ENCODE peak calls at places on chromosomes 7 and 10, in six cellular contexts. One of them, this sample, is unnamed.

GRCh38 chr7:108770981-108771728 is 201.5 kb downstream of the DNAJB9 start:
- DNase-seq in neural crest cell: no peak
- DNase-seq in AG04450: no peak
- DNase-seq in CD8-positive, alpha-beta T cell: no peak
- DNase-seq in breast epithelium: no peak
- DNase-seq in ovary: no peak
- DNase-seq in this sample: no peak

GRCh38 chr7:47241112-47242065 is 340.5 kb downstream of the TNS3 start:
- DNase-seq in neural crest cell: no peak
- DNase-seq in AG04450: no peak
- DNase-seq in CD8-positive, alpha-beta T cell: no peak
- DNase-seq in breast epithelium: no peak
- DNase-seq in ovary: no peak
- DNase-seq in this sample: no peak

GRCh38 chr7:32103361-32103760 is 33.2 kb upstream of the PDE1C start:
- DNase-seq in neural crest cell: no peak
- DNase-seq in AG04450: no peak
- DNase-seq in CD8-positive, alpha-beta T cell: no peak
- DNase-seq in breast epithelium: no peak
- DNase-seq in ovary: no peak
- DNase-seq in this sample: no peak

GRCh38 chr10:33773895-33774480 is 439.5 kb upstream of the NRP1 start:
- DNase-seq in neural crest cell: no peak
- DNase-seq in AG04450: no peak
- DNase-seq in CD8-positive, alpha-beta T cell: no peak
- DNase-seq in breast epithelium: no peak
- DNase-seq in ovary: no peak
- DNase-seq in this sample: no peak

GRCh38 chr7:30928254-30928872 is 16.7 kb downstream of the AQP1 start:
- DNase-seq in neural crest cell: no peak
- DNase-seq in AG04450: no peak
- DNase-seq in CD8-positive, alpha-beta T cell: no peak
- DNase-seq in breast epithelium: peak; percentile 19
- DNase-seq in ovary: no peak
- DNase-seq in this sample: no peak

GRCh38 chr10:132306341-132306685 is 1.4 kb downstream of the STK32C start:
- DNase-seq in neural crest cell: no peak
- DNase-seq in AG04450: no peak
- DNase-seq in CD8-positive, alpha-beta T cell: no peak
- DNase-seq in breast epithelium: peak; percentile 33
- DNase-seq in ovary: no peak
- DNase-seq in this sample: no peak

GRCh38 chr7:129443612-129444011 is 9.4 kb downstream of the STRIP2 start:
- DNase-seq in neural crest cell: no peak
- DNase-seq in AG04450: no peak
- DNase-seq in CD8-positive, alpha-beta T cell: no peak
- DNase-seq in breast epithelium: no peak
- DNase-seq in ovary: no peak
- DNase-seq in this sample: no peak

GRCh38 chr7:74042746-74043522 is 15.0 kb downstream of the ELN start:
- DNase-seq in neural crest cell: no peak
- DNase-seq in AG04450: no peak
- DNase-seq in CD8-positive, alpha-beta T cell: no peak
- DNase-seq in breast epithelium: no peak
- DNase-seq in ovary: no peak
- DNase-seq in this sample: no peak

GRCh38 chr7:37971491-37971890 is 51.1 kb downstream of the EPDR1 start:
- DNase-seq in neural crest cell: no peak
- DNase-seq in AG04450: no peak
- DNase-seq in CD8-positive, alpha-beta T cell: no peak
- DNase-seq in breast epithelium: no peak
- DNase-seq in ovary: no peak
- DNase-seq in this sample: no peak

GRCh38 chr10:63770523-63770922 is 249.3 kb downstream of the REEP3 start:
- DNase-seq in neural crest cell: no peak
- DNase-seq in AG04450: no peak
- DNase-seq in CD8-positive, alpha-beta T cell: no peak
- DNase-seq in breast epithelium: no peak
- DNase-seq in ovary: no peak
- DNase-seq in this sample: no peak

GRCh38 chr10:127892743-127893142 is at the start of gene CLRN3:
- DNase-seq in neural crest cell: no peak
- DNase-seq in AG04450: no peak
- DNase-seq in CD8-positive, alpha-beta T cell: no peak
- DNase-seq in breast epithelium: no peak
- DNase-seq in ovary: no peak
- DNase-seq in this sample: no peak

GRCh38 chr7:36216063-36216684 is 63.1 kb downstream of the EEPD1 start:
- DNase-seq in neural crest cell: no peak
- DNase-seq in AG04450: no peak
- DNase-seq in CD8-positive, alpha-beta T cell: no peak
- DNase-seq in breast epithelium: no peak
- DNase-seq in ovary: no peak
- DNase-seq in this sample: no peak

GRCh38 chr7:36217211-36217960 is 64.3 kb downstream of the EEPD1 start:
- DNase-seq in neural crest cell: no peak
- DNase-seq in AG04450: no peak
- DNase-seq in CD8-positive, alpha-beta T cell: no peak
- DNase-seq in breast epithelium: no peak
- DNase-seq in ovary: no peak
- DNase-seq in this sample: no peak

GRCh38 chr7:36215017-36215621 is 62.1 kb downstream of the EEPD1 start:
- DNase-seq in neural crest cell: no peak
- DNase-seq in AG04450: no peak
- DNase-seq in CD8-positive, alpha-beta T cell: no peak
- DNase-seq in breast epithelium: no peak
- DNase-seq in ovary: no peak
- DNase-seq in this sample: no peak

GRCh38 chr7:36217961-36218284 is 64.9 kb downstream of the EEPD1 start:
- DNase-seq in neural crest cell: no peak
- DNase-seq in AG04450: no peak
- DNase-seq in CD8-positive, alpha-beta T cell: no peak
- DNase-seq in breast epithelium: no peak
- DNase-seq in ovary: no peak
- DNase-seq in this sample: no peak

DNA sequence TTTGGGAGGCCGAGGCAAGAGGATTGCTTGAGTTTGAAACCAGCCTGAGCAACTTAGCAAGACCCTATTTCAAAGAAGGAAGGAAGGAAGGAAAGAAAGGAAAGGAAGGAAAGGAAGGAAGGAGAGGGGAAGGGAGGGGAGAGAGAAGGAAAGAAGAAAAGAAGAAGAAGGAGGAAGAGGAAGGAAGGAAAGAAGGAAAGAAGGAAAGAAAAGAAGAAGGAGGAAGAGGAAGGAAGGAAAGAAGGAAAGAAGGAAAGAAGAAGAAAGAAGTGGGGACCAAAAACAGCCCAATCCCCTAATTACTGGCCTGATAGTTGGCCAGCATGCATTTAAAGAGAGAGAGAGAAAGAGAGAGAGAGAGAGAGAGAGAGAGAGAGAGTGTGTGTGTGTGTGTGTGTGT is 66.4 kb downstream of the EEPD1 start:
- DNase-seq in neural crest cell: no peak
- DNase-seq in AG04450: no peak
- DNase-seq in CD8-positive, alpha-beta T cell: no peak
- DNase-seq in breast epithelium: no peak
- DNase-seq in ovary: no peak
- DNase-seq in this sample: no peak
- TF ChIP-seq CTCF in neural crest cell: no peak
- TF ChIP-seq CTCF in AG04450: no peak
- TF ChIP-seq CTCF in CD8-positive, alpha-beta T cell: no peak
- TF ChIP-seq CTCF in breast epithelium: no peak
- TF ChIP-seq CTCF in ovary: no peak
- TF ChIP-seq CTCF in this sample: no peak

DNA sequence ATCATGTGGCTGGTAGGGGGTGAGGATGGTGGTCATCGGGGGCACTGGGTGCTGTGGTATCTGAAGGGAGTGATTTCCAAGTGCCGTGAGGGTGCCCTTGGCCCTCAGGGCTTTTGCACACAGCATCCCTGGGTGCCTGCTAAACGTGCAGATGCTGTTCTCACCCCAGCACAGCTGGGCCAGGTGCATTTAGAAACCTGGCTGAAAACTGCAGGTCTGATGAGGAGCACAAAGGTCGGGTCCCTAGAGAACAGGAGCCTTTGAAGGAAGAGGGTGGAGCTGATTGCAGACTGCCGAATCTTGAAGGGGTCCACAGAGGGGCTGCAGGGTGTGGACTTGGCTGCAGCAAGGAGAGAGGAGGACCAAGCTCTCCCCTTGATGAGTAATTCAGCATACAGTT is 32.0 kb downstream of the ZMIZ1 start:
- DNase-seq in neural crest cell: no peak
- DNase-seq in AG04450: no peak
- DNase-seq in CD8-positive, alpha-beta T cell: no peak
- DNase-seq in breast epithelium: no peak
- DNase-seq in ovary: no peak
- DNase-seq in this sample: no peak
- TF ChIP-seq CTCF in neural crest cell: no peak
- TF ChIP-seq CTCF in AG04450: no peak
- TF ChIP-seq CTCF in CD8-positive, alpha-beta T cell: no peak
- TF ChIP-seq CTCF in breast epithelium: no peak
- TF ChIP-seq CTCF in ovary: no peak
- TF ChIP-seq CTCF in this sample: no peak

DNA sequence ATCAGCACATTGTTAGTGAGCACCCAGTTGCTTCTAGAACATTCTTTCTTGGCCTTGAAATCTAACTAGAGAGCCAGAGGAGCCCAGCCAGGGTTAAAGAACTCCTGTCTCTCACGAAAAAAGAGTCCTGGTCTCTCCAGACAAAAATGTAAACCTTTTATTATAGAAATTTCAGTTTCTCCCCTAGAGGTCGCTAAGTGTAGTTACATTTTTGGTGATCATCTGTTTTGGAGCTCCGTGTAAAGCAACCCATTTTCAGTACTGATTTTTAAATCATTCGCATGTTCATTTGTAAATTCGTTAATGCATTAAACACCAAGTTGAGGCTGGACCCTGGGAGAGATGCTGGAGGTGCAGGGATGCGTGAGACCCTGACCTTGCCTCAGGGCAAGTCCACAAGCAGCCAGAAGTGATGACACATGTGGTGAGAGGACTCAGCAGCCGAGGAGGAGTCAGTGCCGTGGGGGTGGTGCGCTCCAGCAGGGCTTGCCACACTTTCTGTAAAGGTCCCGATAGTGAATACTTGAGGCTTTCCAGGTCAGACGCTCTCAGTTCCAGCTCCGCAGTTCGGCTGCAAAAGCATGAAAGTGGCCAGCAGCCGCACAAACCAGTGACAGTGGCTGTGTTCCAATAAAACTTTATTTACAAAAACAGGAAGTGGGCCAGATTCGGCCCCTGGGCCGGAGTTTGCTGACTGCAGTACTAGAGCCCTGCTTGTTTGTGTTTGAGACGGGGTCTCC is 578.6 kb upstream of the FOXK1 start:
- DNase-seq in neural crest cell: no peak
- DNase-seq in AG04450: no peak
- DNase-seq in CD8-positive, alpha-beta T cell: no peak
- DNase-seq in breast epithelium: no peak
- DNase-seq in ovary: no peak
- DNase-seq in this sample: no peak
- TF ChIP-seq CTCF in neural crest cell: peak; percentile 50
- TF ChIP-seq CTCF in AG04450: no peak
- TF ChIP-seq CTCF in CD8-positive, alpha-beta T cell: no peak
- TF ChIP-seq CTCF in breast epithelium: no peak
- TF ChIP-seq CTCF in ovary: no peak
- TF ChIP-seq CTCF in this sample: peak; percentile 64

DNA sequence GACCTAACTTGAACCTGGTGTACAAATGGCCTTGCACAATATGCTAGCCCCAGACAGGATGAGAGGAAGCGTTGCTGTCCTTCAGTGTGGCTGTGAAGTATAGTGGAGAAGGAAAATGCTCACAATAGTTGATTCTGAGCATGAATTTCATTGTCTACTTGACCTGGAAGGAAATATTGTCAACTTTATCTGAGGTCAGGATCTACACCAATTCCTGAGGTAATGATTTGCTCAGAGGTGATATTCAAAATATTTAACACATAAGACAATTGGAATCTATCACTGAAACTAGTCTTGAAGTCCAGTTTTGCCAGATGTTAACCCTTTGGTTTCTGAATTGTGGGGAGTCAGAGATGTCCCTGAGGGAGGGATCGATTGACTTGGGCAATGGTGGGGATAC is 20.9 kb upstream of the ICA1 start:
- DNase-seq in neural crest cell: no peak
- DNase-seq in AG04450: no peak
- DNase-seq in CD8-positive, alpha-beta T cell: no peak
- DNase-seq in breast epithelium: no peak
- DNase-seq in ovary: no peak
- DNase-seq in this sample: no peak
- TF ChIP-seq CTCF in neural crest cell: no peak
- TF ChIP-seq CTCF in AG04450: no peak
- TF ChIP-seq CTCF in CD8-positive, alpha-beta T cell: no peak
- TF ChIP-seq CTCF in breast epithelium: no peak
- TF ChIP-seq CTCF in ovary: no peak
- TF ChIP-seq CTCF in this sample: no peak

GRCh38 chr7:44463169-44463808 is 27.2 kb downstream of the NUDCD3 start:
- DNase-seq in neural crest cell: no peak
- DNase-seq in AG04450: no peak
- DNase-seq in CD8-positive, alpha-beta T cell: no peak
- DNase-seq in breast epithelium: no peak
- DNase-seq in ovary: no peak
- DNase-seq in this sample: no peak
- TF ChIP-seq CTCF in neural crest cell: peak; percentile 56
- TF ChIP-seq CTCF in AG04450: peak; percentile 35
- TF ChIP-seq CTCF in CD8-positive, alpha-beta T cell: peak; percentile 53
- TF ChIP-seq CTCF in breast epithelium: peak; percentile 6
- TF ChIP-seq CTCF in ovary: no peak
- TF ChIP-seq CTCF in this sample: peak; percentile 59